ENCODE peak calls at places on chromosome 20, in nine cellular contexts. One of them, this sample, is unnamed.

GRCh38 chr20:46216770-46217464 is 91.4 kb downstream of the CDH22 start:
- DNase-seq in HCT116: no peak
- DNase-seq in uterus: no peak
- DNase-seq in heart left ventricle: no peak
- DNase-seq in gastrocnemius medialis: no peak
- DNase-seq in Peyer's patch: no peak
- DNase-seq in IMR-90: no peak
- DNase-seq in right lobe of liver: no peak
- DNase-seq in adrenal gland: no peak
- DNase-seq in this sample: no peak

GRCh38 chr20:63308218-63308911 is 15.4 kb downstream of the COL20A1 start:
- DNase-seq in gastrocnemius medialis: no peak
- DNase-seq in heart left ventricle: peak; percentile 16
- DNase-seq in uterus: no peak
- DNase-seq in HCT116: no peak
- DNase-seq in Peyer's patch: no peak
- DNase-seq in IMR-90: no peak
- DNase-seq in right lobe of liver: no peak
- DNase-seq in adrenal gland: no peak
- DNase-seq in this sample: no peak

GRCh38 chr20:38256021-38256420 is 4.5 kb downstream of the KIAA1755 start:
- DNase-seq in gastrocnemius medialis: no peak
- DNase-seq in HCT116: no peak
- DNase-seq in IMR-90: no peak
- DNase-seq in right lobe of liver: no peak
- DNase-seq in adrenal gland: no peak
- DNase-seq in Peyer's patch: no peak
- DNase-seq in uterus: no peak
- DNase-seq in heart left ventricle: no peak
- DNase-seq in this sample: no peak

GRCh38 chr20:57627972-57628650 is 7.9 kb upstream of the ZBP1 start:
- DNase-seq in uterus: peak; percentile 47
- DNase-seq in IMR-90: peak; percentile 41
- DNase-seq in right lobe of liver: no peak
- DNase-seq in gastrocnemius medialis: peak; percentile 25
- DNase-seq in Peyer's patch: peak; percentile 83
- DNase-seq in heart left ventricle: peak; percentile 66
- DNase-seq in HCT116: no peak
- DNase-seq in adrenal gland: peak; percentile 50
- DNase-seq in this sample: no peak

GRCh38 chr20:64091762-64092161 is 7.6 kb upstream of the LKAAEAR1 start:
- DNase-seq in IMR-90: no peak
- DNase-seq in adrenal gland: no peak
- DNase-seq in right lobe of liver: no peak
- DNase-seq in uterus: no peak
- DNase-seq in Peyer's patch: no peak
- DNase-seq in heart left ventricle: no peak
- DNase-seq in HCT116: no peak
- DNase-seq in gastrocnemius medialis: no peak
- DNase-seq in this sample: no peak

GRCh38 chr20:63568170-63568981 is 5.7 kb downstream of the HELZ2 start:
- DNase-seq in adrenal gland: no peak
- DNase-seq in gastrocnemius medialis: no peak
- DNase-seq in Peyer's patch: no peak
- DNase-seq in HCT116: no peak
- DNase-seq in heart left ventricle: no peak
- DNase-seq in uterus: no peak
- DNase-seq in IMR-90: no peak
- DNase-seq in right lobe of liver: no peak
- DNase-seq in this sample: no peak

GRCh38 chr20:433300-433975 is 25.3 kb downstream of the RBCK1 start:
- DNase-seq in heart left ventricle: no peak
- DNase-seq in IMR-90: no peak
- DNase-seq in HCT116: no peak
- DNase-seq in right lobe of liver: no peak
- DNase-seq in uterus: no peak
- DNase-seq in adrenal gland: peak; percentile 55
- DNase-seq in gastrocnemius medialis: no peak
- DNase-seq in Peyer's patch: peak; percentile 57
- DNase-seq in this sample: no peak

GRCh38 chr20:35363190-35363589 is 48.6 kb downstream of the UQCC1 start:
- DNase-seq in heart left ventricle: no peak
- DNase-seq in adrenal gland: no peak
- DNase-seq in Peyer's patch: no peak
- DNase-seq in IMR-90: peak; percentile 67
- DNase-seq in right lobe of liver: no peak
- DNase-seq in uterus: no peak
- DNase-seq in gastrocnemius medialis: no peak
- DNase-seq in HCT116: no peak
- DNase-seq in this sample: no peak

GRCh38 chr20:53748821-53749402 is 155.3 kb upstream of the ZNF217 start:
- DNase-seq in HCT116: no peak
- DNase-seq in gastrocnemius medialis: no peak
- DNase-seq in Peyer's patch: no peak
- DNase-seq in IMR-90: peak; percentile 68
- DNase-seq in right lobe of liver: no peak
- DNase-seq in uterus: no peak
- DNase-seq in adrenal gland: no peak
- DNase-seq in heart left ventricle: no peak
- DNase-seq in this sample: no peak

GRCh38 chr20:36778831-36779655 is 5.5 kb upstream of the DSN1 start:
- DNase-seq in gastrocnemius medialis: no peak
- DNase-seq in IMR-90: no peak
- DNase-seq in adrenal gland: no peak
- DNase-seq in heart left ventricle: no peak
- DNase-seq in uterus: no peak
- DNase-seq in HCT116: no peak
- DNase-seq in Peyer's patch: no peak
- DNase-seq in right lobe of liver: no peak
- DNase-seq in this sample: no peak

GRCh38 chr20:53291548-53291947 is 302.1 kb downstream of the ZNF217 start:
- DNase-seq in uterus: no peak
- DNase-seq in IMR-90: no peak
- DNase-seq in Peyer's patch: no peak
- DNase-seq in HCT116: peak; percentile 7
- DNase-seq in adrenal gland: no peak
- DNase-seq in right lobe of liver: no peak
- DNase-seq in gastrocnemius medialis: no peak
- DNase-seq in heart left ventricle: no peak
- DNase-seq in this sample: no peak

GRCh38 chr20:37295001-37295400 is 5.5 kb downstream of the MANBAL start:
- DNase-seq in uterus: peak; percentile 41
- DNase-seq in adrenal gland: peak; percentile 82
- DNase-seq in IMR-90: peak; percentile 99
- DNase-seq in gastrocnemius medialis: no peak
- DNase-seq in Peyer's patch: no peak
- DNase-seq in right lobe of liver: no peak
- DNase-seq in HCT116: peak; percentile 94
- DNase-seq in heart left ventricle: no peak
- DNase-seq in this sample: no peak

GRCh38 chr20:3146732-3147341 is 12.8 kb downstream of the FASTKD5 start:
- DNase-seq in gastrocnemius medialis: no peak
- DNase-seq in adrenal gland: no peak
- DNase-seq in uterus: no peak
- DNase-seq in Peyer's patch: no peak
- DNase-seq in right lobe of liver: no peak
- DNase-seq in HCT116: no peak
- DNase-seq in IMR-90: peak; percentile 9
- DNase-seq in heart left ventricle: no peak
- DNase-seq in this sample: no peak
- TF ChIP-seq POLR2A in gastrocnemius medialis: no peak
- TF ChIP-seq POLR2A in adrenal gland: no peak
- TF ChIP-seq POLR2A in uterus: no peak
- TF ChIP-seq POLR2A in Peyer's patch: no peak
- TF ChIP-seq POLR2A in right lobe of liver: no peak
- TF ChIP-seq POLR2A in HCT116: no peak
- TF ChIP-seq POLR2A in IMR-90: no peak
- TF ChIP-seq POLR2A in heart left ventricle: no peak
- TF ChIP-seq POLR2A in this sample: no peak

GRCh38 chr20:47862841-47863240 is 77.6 kb upstream of the SULF2 start:
- DNase-seq in uterus: no peak
- DNase-seq in right lobe of liver: no peak
- DNase-seq in adrenal gland: no peak
- DNase-seq in HCT116: no peak
- DNase-seq in gastrocnemius medialis: no peak
- DNase-seq in heart left ventricle: no peak
- DNase-seq in IMR-90: no peak
- DNase-seq in Peyer's patch: no peak
- DNase-seq in this sample: no peak

GRCh38 chr20:47865451-47865850 is 80.2 kb upstream of the SULF2 start:
- DNase-seq in right lobe of liver: no peak
- DNase-seq in adrenal gland: no peak
- DNase-seq in HCT116: no peak
- DNase-seq in gastrocnemius medialis: no peak
- DNase-seq in Peyer's patch: no peak
- DNase-seq in IMR-90: no peak
- DNase-seq in uterus: no peak
- DNase-seq in heart left ventricle: no peak
- DNase-seq in this sample: no peak

GRCh38 chr20:47866480-47866879 is 81.2 kb upstream of the SULF2 start:
- DNase-seq in uterus: no peak
- DNase-seq in gastrocnemius medialis: no peak
- DNase-seq in heart left ventricle: no peak
- DNase-seq in adrenal gland: no peak
- DNase-seq in HCT116: no peak
- DNase-seq in right lobe of liver: no peak
- DNase-seq in IMR-90: no peak
- DNase-seq in Peyer's patch: no peak
- DNase-seq in this sample: no peak

GRCh38 chr20:47865912-47866311 is 80.6 kb upstream of the SULF2 start:
- DNase-seq in gastrocnemius medialis: no peak
- DNase-seq in right lobe of liver: no peak
- DNase-seq in HCT116: no peak
- DNase-seq in Peyer's patch: no peak
- DNase-seq in heart left ventricle: no peak
- DNase-seq in IMR-90: no peak
- DNase-seq in adrenal gland: no peak
- DNase-seq in uterus: no peak
- DNase-seq in this sample: no peak

DNA sequence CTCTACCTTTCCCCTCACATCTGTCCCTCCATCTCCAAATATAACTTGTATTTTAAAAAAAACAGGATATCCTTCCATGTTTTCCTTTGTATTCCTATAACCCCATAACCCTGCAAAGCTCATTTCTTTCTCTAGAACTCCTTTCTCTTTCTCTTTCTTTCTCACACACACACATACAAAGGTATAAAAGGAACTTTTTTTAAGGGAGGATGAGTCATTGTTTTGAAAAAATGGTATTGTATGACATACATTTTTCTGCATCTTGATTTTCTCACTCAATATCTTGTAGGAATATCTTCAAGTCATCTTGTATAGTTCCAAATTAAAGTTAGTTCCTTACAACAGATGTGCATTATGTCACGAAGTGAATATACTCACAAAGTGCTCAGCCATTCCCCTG is 78.2 kb upstream of the SULF2 start:
- DNase-seq in HCT116: no peak
- DNase-seq in gastrocnemius medialis: no peak
- DNase-seq in Peyer's patch: no peak
- DNase-seq in IMR-90: no peak
- DNase-seq in heart left ventricle: no peak
- DNase-seq in uterus: no peak
- DNase-seq in right lobe of liver: no peak
- DNase-seq in adrenal gland: no peak
- DNase-seq in this sample: no peak
- H3K27ac ChIP-seq in HCT116: no peak overlapping the region
- H3K27ac ChIP-seq in gastrocnemius medialis: no peak overlapping the region
- H3K27ac ChIP-seq in Peyer's patch: no peak overlapping the region
- H3K27ac ChIP-seq in IMR-90: no peak overlapping the region
- H3K27ac ChIP-seq in heart left ventricle: no peak overlapping the region
- H3K27ac ChIP-seq in uterus: peak overlapping the region; percentile 27
- H3K27ac ChIP-seq in right lobe of liver: no peak overlapping the region
- H3K27ac ChIP-seq in adrenal gland: no peak overlapping the region
- H3K27ac ChIP-seq in this sample: no peak overlapping the region

DNA sequence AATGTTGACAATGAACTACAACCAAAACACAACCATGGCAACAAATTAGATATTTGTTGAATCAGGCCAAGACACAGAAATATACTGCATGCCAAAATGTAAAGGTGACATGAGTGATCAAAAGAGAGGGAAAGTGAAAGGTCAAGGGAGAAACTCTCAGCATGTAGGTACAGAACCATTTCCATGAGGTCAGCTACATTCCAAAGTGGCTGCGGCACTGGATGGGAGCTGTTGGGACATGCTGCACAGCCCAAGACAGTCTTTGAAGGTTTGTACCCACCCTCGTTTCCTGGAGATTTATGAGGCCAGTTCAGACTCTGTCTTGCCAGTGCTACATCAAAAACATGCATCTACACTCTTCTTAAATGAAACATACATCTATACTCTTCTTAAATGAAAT is 579.9 kb downstream of the BMP2 start:
- DNase-seq in HCT116: no peak
- DNase-seq in adrenal gland: no peak
- DNase-seq in gastrocnemius medialis: no peak
- DNase-seq in Peyer's patch: no peak
- DNase-seq in right lobe of liver: no peak
- DNase-seq in IMR-90: no peak
- DNase-seq in heart left ventricle: no peak
- DNase-seq in uterus: no peak
- DNase-seq in this sample: no peak
- H3K4me3 ChIP-seq in HCT116: no peak overlapping the region
- H3K4me3 ChIP-seq in adrenal gland: no peak overlapping the region
- H3K4me3 ChIP-seq in gastrocnemius medialis: no peak overlapping the region
- H3K4me3 ChIP-seq in Peyer's patch: no peak overlapping the region
- H3K4me3 ChIP-seq in right lobe of liver: no peak overlapping the region
- H3K4me3 ChIP-seq in IMR-90: no peak overlapping the region
- H3K4me3 ChIP-seq in heart left ventricle: no peak overlapping the region
- H3K4me3 ChIP-seq in uterus: no peak overlapping the region
- H3K4me3 ChIP-seq in this sample: no peak overlapping the region

GRCh38 chr20:40868568-40869223 is 159.9 kb upstream of the TOP1 start:
- DNase-seq in gastrocnemius medialis: no peak
- DNase-seq in IMR-90: peak; percentile 85
- DNase-seq in Peyer's patch: no peak
- DNase-seq in heart left ventricle: peak; percentile 56
- DNase-seq in right lobe of liver: no peak
- DNase-seq in uterus: peak; percentile 37
- DNase-seq in adrenal gland: peak; percentile 81
- DNase-seq in HCT116: no peak
- DNase-seq in this sample: peak; percentile 47
- TF ChIP-seq POLR2A in gastrocnemius medialis: no peak
- TF ChIP-seq POLR2A in IMR-90: no peak
- TF ChIP-seq POLR2A in Peyer's patch: no peak
- TF ChIP-seq POLR2A in heart left ventricle: no peak
- TF ChIP-seq POLR2A in right lobe of liver: no peak
- TF ChIP-seq POLR2A in uterus: no peak
- TF ChIP-seq POLR2A in adrenal gland: no peak
- TF ChIP-seq POLR2A in HCT116: no peak
- TF ChIP-seq POLR2A in this sample: no peak

This sample was measured in breast epithelium.